ENCODE peak calls at places on chromosome 13, in ten cellular contexts. X is thyroid gland, V is heart left ventricle, S is stomach, D is NB4, H is adrenal gland, T is lower leg skin, P is tibial nerve, E is HCT116, O is body of pancreas. B is an unnamed sample.

GRCh38 chr13:45370922-45371406 is 30.0 kb upstream of the TPT1 start:
- DNase-seq in X (peak), V (peak), S (peak), D (peak), H (peak), T (peak), P (peak), E (no peak), O (peak), B (peak)

GRCh38 chr13:92224052-92224821 is 825.8 kb downstream of the GPC5 start:
- DNase-seq in X (no peak), V (peak), S (no peak), D (peak), H (no peak), T (no peak), P (peak), E (no peak), O (no peak), B (no peak)

GRCh38 chr13:59094149-59094548 is 1069.6 kb downstream of the DIAPH3 start:
- DNase-seq in X (no peak), V (no peak), S (no peak), D (no peak), H (no peak), T (no peak), P (no peak), E (no peak), O (no peak), B (no peak)

GRCh38 chr13:102020611-102021216 is 381.1 kb downstream of the FGF14 start:
- DNase-seq in X (no peak), V (no peak), S (no peak), D (no peak), H (no peak), T (no peak), P (no peak), E (no peak), O (no peak), B (no peak)

GRCh38 chr13:48429036-48429435 is 16.1 kb upstream of the LPAR6 start:
- DNase-seq in X (no peak), V (no peak), S (no peak), D (no peak), H (no peak), T (no peak), P (no peak), E (no peak), O (no peak), B (no peak)

GRCh38 chr13:81207221-81207620 is 866.3 kb upstream of the SPRY2 start:
- DNase-seq in X (no peak), V (no peak), S (no peak), D (no peak), H (no peak), T (no peak), P (no peak), E (no peak), O (no peak), B (no peak)

GRCh38 chr13:44317752-44318550 is 55.7 kb upstream of the SERP2 start:
- DNase-seq in X (no peak), V (no peak), S (no peak), D (no peak), H (no peak), T (no peak), P (no peak), E (no peak), O (no peak), B (no peak)

GRCh38 chr13:42592915-42593718 is 19.2 kb downstream of the TNFSF11 start:
- DNase-seq in X (no peak), V (no peak), S (no peak), D (no peak), H (no peak), T (no peak), P (no peak), E (no peak), O (no peak), B (no peak)

GRCh38 chr13:63190219-63190618 is 1774.6 kb upstream of the PCDH20 start:
- DNase-seq in X (no peak), V (no peak), S (no peak), D (no peak), H (no peak), T (no peak), P (no peak), E (no peak), O (no peak), B (no peak)

DNA sequence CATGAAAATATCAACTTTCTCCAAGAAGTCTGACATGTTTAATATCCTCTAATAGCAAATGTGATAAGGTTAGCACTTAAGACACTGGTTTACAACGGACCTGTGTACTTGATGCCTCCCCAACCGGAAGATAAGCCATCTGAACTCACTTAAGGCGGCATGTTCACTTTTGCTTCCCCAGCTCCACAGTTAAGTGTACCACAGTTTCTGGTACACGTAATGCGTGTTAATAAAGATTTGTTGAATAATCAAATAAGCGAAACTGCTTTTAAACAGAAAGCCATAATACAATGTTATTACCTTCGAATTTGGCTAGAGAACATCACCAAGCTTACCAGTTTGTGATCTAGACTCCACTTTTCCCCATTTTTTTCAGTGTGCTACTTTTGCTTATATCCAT is 1.4 kb upstream of the PAN3 start:
- DNase-seq in X (no peak), V (no peak), S (no peak), D (peak), H (no peak), T (no peak), P (no peak), E (no peak), O (no peak), B (no peak)
- TF ChIP-seq POLR2A in X (no peak), V (no peak), S (no peak), D (peak), H (no peak), T (no peak), P (no peak), E (no peak), O (no peak), B (no peak)

GRCh38 chr13:104949840-104950805 is 1585.3 kb downstream of the EFNB2 start:
- DNase-seq in X (no peak), V (no peak), S (no peak), D (no peak), H (no peak), T (no peak), P (peak), E (no peak), O (no peak), B (no peak)
- H3K4me3 ChIP-seq in X (no peak), V (no peak), S (no peak), D (no peak), H (no peak), T (no peak), P (peak), E (no peak), O (no peak), B (no peak)

DNA sequence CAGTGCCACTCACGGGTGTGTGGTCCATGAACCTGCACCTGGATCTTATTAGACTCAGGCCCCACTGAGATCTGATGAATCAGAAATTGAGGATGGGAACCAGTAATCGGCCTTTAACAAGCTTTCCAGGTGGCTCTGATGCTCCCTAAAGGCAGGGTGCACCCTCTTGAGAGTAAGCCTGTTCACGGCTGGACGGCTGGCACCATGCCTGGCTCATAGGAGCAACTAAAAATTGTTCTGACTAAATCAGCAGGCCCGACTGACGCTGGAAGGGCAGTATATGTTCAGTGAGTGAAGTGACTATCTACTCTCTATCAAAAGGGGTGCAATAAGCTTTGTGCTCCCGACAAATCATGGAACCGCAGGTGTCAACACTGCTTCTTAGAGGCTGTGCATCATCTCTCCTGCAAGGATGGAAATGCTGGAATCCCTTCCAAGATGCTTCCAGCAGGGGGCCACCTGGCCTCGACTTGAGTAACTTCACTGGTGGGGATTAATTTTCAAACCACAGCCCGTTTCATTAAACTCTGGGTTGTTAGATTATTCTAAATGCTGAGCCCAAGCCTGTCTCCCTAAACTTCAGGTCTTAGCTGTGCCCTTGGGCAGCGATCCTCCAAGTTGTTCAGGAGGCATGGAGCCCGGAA is 28.4 kb downstream of the TMTC4 start:
- DNase-seq in X (peak), V (no peak), S (peak), D (peak), H (no peak), T (no peak), P (no peak), E (peak), O (peak), B (no peak)
- TF ChIP-seq CTCF in X (peak), V (no peak), S (no peak), D (peak), H (peak), T (no peak), P (no peak), E (peak), O (peak), B (no peak)

GRCh38 chr13:93226623-93227279 is at the start of gene GPC6:
- DNase-seq in X (no peak), V (no peak), S (no peak), D (no peak), H (peak), T (no peak), P (peak), E (no peak), O (no peak), B (peak)
- TF ChIP-seq POLR2A in X (no peak), V (no peak), S (no peak), D (no peak), H (no peak), T (no peak), P (no peak), E (no peak), O (no peak), B (no peak)

DNA sequence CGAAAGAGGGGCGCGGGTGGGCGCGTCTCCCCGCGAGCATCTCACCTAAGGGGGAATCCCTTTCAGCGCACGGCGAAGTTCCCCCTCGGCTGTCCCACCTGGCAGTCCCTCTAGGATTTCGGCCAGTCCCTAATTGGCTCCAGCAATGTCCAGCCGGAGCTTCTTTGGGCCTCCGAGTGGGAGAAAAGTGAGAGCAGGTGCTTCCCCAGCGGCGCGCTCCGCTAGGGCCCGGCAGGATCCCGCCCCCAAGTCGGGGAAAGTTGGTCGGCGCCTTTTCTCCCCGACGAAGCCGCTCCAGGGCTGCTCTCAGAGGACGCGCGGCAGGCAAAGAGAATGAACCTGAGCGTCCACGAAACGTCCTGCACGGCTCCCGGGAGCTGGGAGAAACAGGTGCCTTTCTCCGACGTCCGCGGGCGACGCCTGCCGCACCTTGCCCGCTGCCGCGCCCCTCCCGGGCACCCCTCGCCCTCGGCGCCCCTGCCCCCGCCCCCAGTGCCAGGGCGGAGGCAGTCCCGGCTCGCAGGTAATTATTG is 366 bp upstream of the KL start:
- DNase-seq in X (peak), V (peak), S (peak), D (no peak), H (no peak), T (peak), P (no peak), E (no peak), O (peak), B (peak)
- H3K4me3 ChIP-seq in X (peak), V (peak), S (peak), D (no peak), H (no peak), T (peak), P (peak), E (no peak), O (no peak), B (peak)

GRCh38 chr13:103388839-103389238 is 322.6 kb upstream of the SLC10A2 start:
- DNase-seq in X (no peak), V (no peak), S (no peak), D (no peak), H (no peak), T (no peak), P (no peak), E (no peak), O (no peak), B (no peak)
- TF ChIP-seq CTCF in X (no peak), V (no peak), S (no peak), D (no peak), H (no peak), T (no peak), P (no peak), E (no peak), O (no peak), B (no peak)

DNA sequence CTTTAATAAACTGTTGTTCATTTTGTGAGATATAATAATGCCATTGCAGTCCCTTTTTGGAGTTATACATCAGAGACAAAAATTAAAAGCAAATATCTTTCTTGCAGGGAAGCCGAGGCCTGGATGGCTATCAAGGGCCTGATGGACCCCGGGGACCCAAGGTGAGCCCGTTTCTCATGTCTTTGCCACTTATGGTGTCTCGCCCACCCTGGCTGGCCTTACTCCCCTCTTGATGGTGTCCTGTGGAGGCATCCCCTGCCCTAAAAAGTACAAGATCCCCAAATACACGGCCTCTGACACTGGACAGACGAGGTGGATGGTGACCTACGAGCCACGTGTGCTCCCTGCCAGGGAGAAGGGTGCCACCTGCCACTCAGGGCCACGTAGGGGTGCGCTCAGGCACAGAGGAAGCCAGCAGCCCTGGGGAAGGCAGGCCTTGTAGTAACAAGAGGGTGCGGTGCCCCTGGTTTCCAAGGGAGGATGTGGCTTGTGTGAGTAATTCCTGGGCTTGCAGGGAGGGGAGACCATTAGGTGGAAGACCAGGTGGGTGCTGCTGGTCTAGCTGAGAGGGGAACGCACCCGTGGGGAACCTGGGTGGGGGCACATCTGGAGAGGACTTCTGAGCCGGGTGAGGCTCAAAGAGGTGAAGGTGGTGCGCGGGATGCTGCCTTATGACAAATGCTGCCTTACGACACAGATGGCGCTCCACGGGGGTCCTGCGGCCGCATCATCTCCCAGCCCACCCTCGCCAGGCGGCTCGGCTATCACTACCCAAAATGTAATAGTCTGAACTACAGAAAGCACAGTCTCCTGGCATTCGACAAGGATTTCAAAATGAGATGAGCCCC is 115.6 kb downstream of the RAB20 start:
- DNase-seq in X (no peak), V (no peak), S (no peak), D (peak), H (no peak), T (peak), P (no peak), E (no peak), O (no peak), B (no peak)
- TF ChIP-seq POLR2A in X (no peak), V (no peak), S (no peak), D (no peak), H (no peak), T (no peak), P (no peak), E (no peak), O (no peak), B (no peak)

DNA sequence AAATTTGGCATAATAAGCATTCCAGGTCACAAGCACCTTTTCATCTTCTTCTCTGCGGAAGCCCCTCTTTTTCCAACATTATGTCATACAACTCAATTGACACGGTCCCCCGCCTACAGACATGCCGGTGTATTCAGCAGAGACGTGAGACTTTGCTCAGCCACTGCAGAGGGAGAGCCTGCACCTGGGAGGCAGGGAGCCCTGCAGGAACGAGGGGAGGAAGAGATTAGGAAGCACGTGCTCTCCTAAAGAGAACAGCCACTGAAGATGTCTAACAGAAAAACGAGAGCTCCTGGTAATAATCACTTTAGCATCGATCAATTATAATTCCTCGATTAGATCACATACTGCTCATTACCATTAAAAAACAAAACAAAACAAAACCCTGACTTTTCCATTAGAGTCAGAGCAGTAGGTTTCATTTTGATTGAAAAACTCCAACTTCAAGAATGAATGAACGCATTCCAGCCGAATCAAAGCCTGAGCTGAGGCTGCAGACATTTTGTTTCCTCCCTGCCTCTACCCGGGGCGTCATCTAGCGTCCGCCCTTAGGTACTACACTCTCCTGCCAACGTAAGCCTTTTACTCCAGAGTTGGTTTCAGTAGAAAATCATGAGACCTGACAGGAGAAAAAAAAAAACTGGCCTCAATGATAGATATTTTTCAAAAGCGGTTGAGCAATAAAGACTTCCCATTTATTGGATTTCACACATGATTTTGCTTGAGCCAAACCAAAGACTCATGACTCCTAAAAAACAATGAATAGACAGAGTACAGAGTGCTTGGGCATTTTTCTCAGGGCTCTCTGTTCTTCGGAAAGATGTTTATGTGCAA is 194.5 kb downstream of the KATNAL1 start:
- DNase-seq in X (peak), V (peak), S (peak), D (peak), H (peak), T (peak), P (peak), E (peak), O (peak), B (peak)
- H3K4me3 ChIP-seq in X (no peak), V (no peak), S (no peak), D (no peak), H (no peak), T (no peak), P (peak), E (peak), O (no peak), B (no peak)

GRCh38 chr13:99264053-99264452 is 5.9 kb upstream of the GPR18 start:
- DNase-seq in X (no peak), V (no peak), S (no peak), D (peak), H (no peak), T (no peak), P (no peak), E (no peak), O (no peak), B (no peak)

GRCh38 chr13:99265162-99265822 is 7.1 kb upstream of the GPR18 start:
- DNase-seq in X (no peak), V (no peak), S (no peak), D (no peak), H (no peak), T (no peak), P (no peak), E (no peak), O (no peak), B (no peak)

GRCh38 chr13:99266827-99267226 is 8.6 kb upstream of the GPR18 start:
- DNase-seq in X (no peak), V (no peak), S (no peak), D (no peak), H (no peak), T (no peak), P (no peak), E (no peak), O (no peak), B (no peak)

GRCh38 chr13:99267927-99268326 is 9.7 kb upstream of the GPR18 start:
- DNase-seq in X (no peak), V (no peak), S (no peak), D (no peak), H (no peak), T (no peak), P (no peak), E (no peak), O (no peak), B (no peak)

DNA sequence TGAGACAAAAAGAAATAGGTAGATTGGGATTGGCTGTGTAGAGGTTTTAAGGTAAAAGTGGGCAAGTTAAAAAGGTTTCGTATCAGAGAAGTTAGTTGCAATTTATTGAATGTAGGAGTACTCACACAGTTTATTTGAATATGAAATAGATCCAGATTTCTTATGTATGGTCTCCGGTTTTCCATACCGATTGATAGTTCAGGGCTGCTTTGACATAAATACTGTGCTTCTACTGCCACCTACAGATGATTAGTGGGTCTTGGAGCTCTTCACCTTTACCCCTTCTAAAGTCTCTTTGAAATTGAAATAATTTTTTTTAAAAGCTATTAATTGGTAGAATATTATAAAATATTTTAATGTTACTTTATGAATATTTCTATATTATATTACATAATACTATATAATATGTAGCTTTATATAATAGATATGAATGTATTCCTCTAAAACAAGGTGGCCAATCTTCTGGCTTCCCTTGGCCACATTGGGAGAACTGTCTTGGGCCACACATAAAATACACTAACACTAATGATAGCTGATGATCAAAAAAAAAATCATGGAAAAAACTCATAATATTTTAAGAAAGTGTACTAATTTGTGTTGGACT is 7.7 kb upstream of the GPR18 start:
- DNase-seq in X (no peak), V (no peak), S (no peak), D (peak), H (no peak), T (no peak), P (no peak), E (peak), O (no peak), B (no peak)
- TF ChIP-seq CTCF in X (peak), V (peak), S (peak), D (peak), H (peak), T (no peak), P (peak), E (peak), O (peak), B (peak)

B was measured in prostate gland.